ENCODE peak calls at places on chromosomes 11 and 22, in six cellular contexts. L, K, A, R, M and F are unnamed samples.

GRCh38 chr11:2916892-2917645 is 12.2 kb downstream of the PHLDA2 start:
- DNase-seq in L (no peak), K (no peak), A (no peak), R (no peak), M (no peak), F (no peak)

GRCh38 chr22:19121631-19122142 is 525 bp downstream of the DGCR2 start:
- DNase-seq in L (no peak), K (peak; percentile 50), A (no peak), R (no peak), M (peak; percentile 19), F (peak; percentile 49)

GRCh38 chr11:61480936-61481335 is 27.6 kb upstream of the LRRC10B start:
- DNase-seq in L (no peak), K (no peak), A (no peak), R (no peak), M (peak; percentile 55), F (no peak)

GRCh38 chr11:134433806-134434205 is 21.8 kb upstream of the B3GAT1 start:
- DNase-seq in L (no peak), K (no peak), A (no peak), R (no peak), M (no peak), F (no peak)

GRCh38 chr11:17531071-17531817 is 13.0 kb downstream of the USH1C start:
- DNase-seq in L (no peak), K (no peak), A (no peak), R (peak; percentile 5), M (no peak), F (no peak)

GRCh38 chr11:61911701-61912529 is 5.5 kb downstream of the RAB3IL1 start:
- DNase-seq in L (no peak), K (no peak), A (no peak), R (no peak), M (no peak), F (no peak)

GRCh38 chr11:14361951-14362350 is 3.0 kb upstream of the RRAS2 start:
- DNase-seq in L (no peak), K (no peak), A (no peak), R (no peak), M (no peak), F (no peak)

GRCh38 chr22:48794906-48795305 is 1032.8 kb downstream of the BRD1 start:
- DNase-seq in L (no peak), K (no peak), A (no peak), R (no peak), M (no peak), F (no peak)

GRCh38 chr11:59767212-59767611 is 12.0 kb downstream of the STX3 start:
- DNase-seq in L (no peak), K (no peak), A (no peak), R (no peak), M (no peak), F (no peak)

GRCh38 chr11:67344264-67344663 is 9.1 kb downstream of the POLD4 start:
- DNase-seq in L (no peak), K (no peak), A (no peak), R (no peak), M (no peak), F (no peak)

GRCh38 chr11:7967097-7967496 is 1.9 kb upstream of the NLRP10 start:
- DNase-seq in L (no peak), K (no peak), A (no peak), R (no peak), M (no peak), F (peak; percentile 70)

GRCh38 chr22:28911777-28912669 is 28.7 kb downstream of the ZNRF3 start:
- DNase-seq in L (no peak), K (peak; percentile 42), A (peak; percentile 28), R (no peak), M (peak; percentile 71), F (no peak)

GRCh38 chr11:105699203-105699602 is 89.3 kb downstream of the GRIA4 start:
- DNase-seq in L (no peak), K (no peak), A (no peak), R (no peak), M (no peak), F (no peak)

GRCh38 chr11:23866641-23867040 is 630.2 kb upstream of the LUZP2 start:
- DNase-seq in L (no peak), K (no peak), A (no peak), R (peak; percentile 15), M (peak; percentile 6), F (peak; percentile 6)

GRCh38 chr11:10476927-10477689 is 22.0 kb downstream of the AMPD3 start:
- DNase-seq in L (no peak), K (no peak), A (no peak), R (no peak), M (no peak), F (no peak)

GRCh38 chr11:34492806-34493414 is 20.7 kb downstream of the ELF5 start:
- DNase-seq in L (peak; percentile 60), K (peak; percentile 44), A (no peak), R (peak; percentile 69), M (peak; percentile 66), F (peak; percentile 76)

GRCh38 chr11:40542821-40543220 is 916.6 kb downstream of the LRRC4C start:
- DNase-seq in L (no peak), K (no peak), A (no peak), R (no peak), M (no peak), F (no peak)

GRCh38 chr11:128346808-128347207 is 240.6 kb downstream of the ETS1 start:
- DNase-seq in L (no peak), K (no peak), A (no peak), R (peak; percentile 46), M (no peak), F (peak; percentile 91)

GRCh38 chr22:37212174-37212906 is at the start of gene SSTR3:
- DNase-seq in L (no peak), K (no peak), A (no peak), R (no peak), M (no peak), F (no peak)

GRCh38 chr11:20311444-20311843 is 52.1 kb upstream of the HTATIP2 start:
- DNase-seq in L (no peak), K (no peak), A (no peak), R (no peak), M (no peak), F (no peak)

GRCh38 chr11:9130297-9130696 is 38.9 kb upstream of the SCUBE2 start:
- DNase-seq in L (no peak), K (no peak), A (no peak), R (no peak), M (no peak), F (no peak)

GRCh38 chr22:29225422-29226090 is 19.9 kb downstream of the EMID1 start:
- DNase-seq in L (no peak), K (no peak), A (no peak), R (no peak), M (no peak), F (no peak)

GRCh38 chr11:77172666-77172982 is 44.6 kb downstream of the MYO7A start:
- DNase-seq in L (no peak), K (no peak), A (no peak), R (no peak), M (no peak), F (no peak)

DNA sequence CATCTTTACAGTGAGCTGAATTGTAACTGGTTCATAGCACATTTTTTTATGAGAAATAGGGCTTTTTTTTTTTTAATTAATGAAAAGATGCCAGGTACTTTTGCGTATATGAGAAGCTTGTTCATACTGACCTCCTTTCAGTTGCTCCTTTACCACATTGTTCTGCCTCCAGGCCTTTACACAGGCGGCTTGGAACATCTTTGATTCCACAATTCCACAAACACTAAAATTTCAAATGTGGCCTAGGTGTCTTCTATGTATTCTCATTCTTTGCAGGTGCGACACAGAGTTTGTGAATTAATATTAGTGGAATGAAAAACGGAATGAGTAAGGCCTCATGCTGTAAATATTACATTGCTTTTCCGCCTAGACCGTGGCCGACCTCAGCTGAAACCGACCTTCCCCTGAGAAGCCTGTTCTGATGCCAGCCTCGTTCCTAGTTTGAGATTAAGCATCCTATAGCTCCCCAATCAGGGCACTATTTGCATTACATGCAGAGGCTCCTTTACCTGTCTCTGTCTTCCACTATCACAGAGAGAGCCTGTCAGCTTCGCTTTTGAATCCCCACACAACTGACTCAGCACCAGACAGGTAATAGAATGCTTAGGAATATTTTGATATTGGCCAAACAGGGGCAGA is 125.8 kb downstream of the LDLRAD3 start:
- DNase-seq in L (no peak), K (peak; percentile 63), A (no peak), R (no peak), M (no peak), F (peak; percentile 67)
- TF ChIP-seq CTCF in L (peak; percentile 23), K (peak; percentile 63), A (no peak), R (no peak), M (no peak), F (peak; percentile 63)

DNA sequence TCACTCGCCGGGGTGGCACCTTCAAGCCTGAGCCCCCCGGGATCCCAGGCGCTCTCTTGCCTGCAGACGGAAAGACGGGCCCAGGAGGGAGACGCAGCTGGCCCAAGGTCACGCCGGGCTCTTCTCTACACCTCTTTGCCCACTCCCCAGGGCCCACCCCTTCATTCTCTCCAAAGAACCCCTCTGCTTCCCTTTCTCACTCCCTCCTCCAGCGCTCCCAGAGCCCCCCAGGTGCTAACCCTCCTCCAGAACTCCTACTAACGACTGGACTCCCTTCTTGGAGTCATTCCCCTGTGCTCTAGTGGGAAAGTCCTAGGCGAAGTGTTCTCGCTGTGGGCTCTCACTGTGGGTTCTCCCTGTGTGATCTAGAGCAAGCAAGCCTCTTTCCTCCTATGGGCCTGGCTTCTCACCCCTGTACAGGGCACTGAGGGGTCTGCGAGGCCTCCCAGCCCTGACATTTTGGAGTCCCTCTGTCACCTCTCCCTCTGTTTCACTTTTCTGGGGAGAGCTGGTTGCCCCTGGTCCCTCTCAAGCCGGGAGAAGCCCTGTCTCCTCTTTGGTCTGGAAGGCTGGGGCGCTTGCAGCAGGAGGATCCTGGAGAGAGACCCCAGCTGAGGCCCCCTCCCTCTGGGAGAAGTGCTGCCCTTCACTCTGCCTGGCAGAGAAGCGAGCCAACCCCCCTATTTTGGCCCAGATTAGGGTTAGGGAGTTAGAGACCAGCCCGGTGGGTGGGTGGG is 858 bp downstream of the OAF start:
- DNase-seq in L (no peak), K (no peak), A (no peak), R (no peak), M (no peak), F (no peak)
- H3K4me3 ChIP-seq in L (peak overlapping the region; percentile 69), K (peak overlapping the region; percentile 58), A (peak overlapping the region; percentile 72), R (peak overlapping the region; percentile 63), M (peak overlapping the region; percentile 82), F (peak overlapping the region; percentile 58)

GRCh38 chr11:78615724-78616123 is 41.1 kb upstream of the NARS2 start:
- DNase-seq in L (no peak), K (no peak), A (no peak), R (no peak), M (no peak), F (peak; percentile 15)
- TF ChIP-seq CTCF in L (no peak), K (no peak), A (peak; percentile 23), R (peak; percentile 9), M (no peak), F (peak; percentile 27)

GRCh38 chr22:33875316-33875715 is 45.0 kb downstream of the LARGE1 start:
- DNase-seq in L (no peak), K (no peak), A (no peak), R (no peak), M (no peak), F (no peak)
- H3K4me3 ChIP-seq in L (no peak overlapping the region), K (no peak overlapping the region), A (no peak overlapping the region), R (no peak overlapping the region), M (no peak overlapping the region), F (no peak overlapping the region)